ENCODE peak calls at places on chromosomes 1 and 21, in five cellular contexts. X is CD4-positive, CD25-positive, alpha-beta regulatory T cell; G is AG10803; E is GM23248; H is HAP-1. P is an unnamed sample.

GRCh38 chr1:98975113-98975512 is 29.5 kb downstream of the PLPPR5 start:
- DNase-seq in X (no peak), G (peak; percentile 43), E (no peak), H (peak; percentile 57), P (no peak)

GRCh38 chr1:182601416-182601786 is 2.8 kb downstream of the RGS16 start:
- DNase-seq in X (peak; percentile 64), G (peak; percentile 77), E (peak; percentile 89), H (peak; percentile 82), P (peak; percentile 75)

GRCh38 chr1:18385239-18385790 is 95.4 kb upstream of the KLHDC7A start:
- DNase-seq in X (no peak), G (peak; percentile 6), E (peak; percentile 67), H (no peak), P (no peak)

GRCh38 chr1:26994772-26995625 is 1.5 kb downstream of the TRNP1 start:
- DNase-seq in X (no peak), G (no peak), E (peak; percentile 71), H (no peak), P (no peak)

GRCh38 chr21:24781146-24781545 is 826.1 kb downstream of the MRPL39 start:
- DNase-seq in X (no peak), G (no peak), E (no peak), H (no peak), P (no peak)

GRCh38 chr1:212234431-212235298 is 50.5 kb upstream of the PPP2R5A start:
- DNase-seq in X (no peak), G (peak; percentile 95), E (peak; percentile 98), H (no peak), P (peak; percentile 95)

GRCh38 chr1:215453440-215453839 is 113.7 kb upstream of the KCTD3 start:
- DNase-seq in X (no peak), G (no peak), E (no peak), H (no peak), P (no peak)

GRCh38 chr1:154483941-154484803 is 17.8 kb upstream of the TDRD10 start:
- DNase-seq in X (no peak), G (no peak), E (peak; percentile 35), H (no peak), P (peak; percentile 71)

GRCh38 chr1:25566730-25567341 is 23.4 kb downstream of the LDLRAP1 start:
- DNase-seq in X (peak; percentile 15), G (peak; percentile 92), E (peak; percentile 94), H (no peak), P (peak; percentile 93)

GRCh38 chr1:197180252-197180878 is 33.9 kb upstream of the ASPM start:
- DNase-seq in X (no peak), G (peak; percentile 56), E (peak; percentile 79), H (no peak), P (peak; percentile 73)

GRCh38 chr1:13540871-13541270 is 27.1 kb upstream of the LRRC38 start:
- DNase-seq in X (no peak), G (no peak), E (peak; percentile 2), H (no peak), P (no peak)

GRCh38 chr1:245704341-245704740 is 549.6 kb downstream of the KIF26B start:
- DNase-seq in X (no peak), G (no peak), E (no peak), H (no peak), P (no peak)

GRCh38 chr1:166972193-166972592 is 3.1 kb downstream of the ILDR2 start:
- DNase-seq in X (no peak), G (no peak), E (no peak), H (no peak), P (no peak)

GRCh38 chr1:166977951-166978350 is 2.6 kb upstream of the ILDR2 start:
- DNase-seq in X (no peak), G (no peak), E (no peak), H (no peak), P (no peak)

GRCh38 chr1:166972827-166973226 is 2.5 kb downstream of the ILDR2 start:
- DNase-seq in X (no peak), G (no peak), E (no peak), H (no peak), P (no peak)

GRCh38 chr1:166975361-166976129 is at the start of gene ILDR2:
- DNase-seq in X (peak; percentile 15), G (peak; percentile 12), E (peak; percentile 42), H (peak; percentile 53), P (peak; percentile 59)

GRCh38 chr1:166974647-166975345 is 544 bp downstream of the ILDR2 start:
- DNase-seq in X (no peak), G (no peak), E (no peak), H (no peak), P (no peak)
- H3K4me3 ChIP-seq in X (peak overlapping the region; percentile 67), G (peak overlapping the region; percentile 53), E (peak overlapping the region; percentile 60), H (peak overlapping the region; percentile 6), P (peak overlapping the region; percentile 51)

DNA sequence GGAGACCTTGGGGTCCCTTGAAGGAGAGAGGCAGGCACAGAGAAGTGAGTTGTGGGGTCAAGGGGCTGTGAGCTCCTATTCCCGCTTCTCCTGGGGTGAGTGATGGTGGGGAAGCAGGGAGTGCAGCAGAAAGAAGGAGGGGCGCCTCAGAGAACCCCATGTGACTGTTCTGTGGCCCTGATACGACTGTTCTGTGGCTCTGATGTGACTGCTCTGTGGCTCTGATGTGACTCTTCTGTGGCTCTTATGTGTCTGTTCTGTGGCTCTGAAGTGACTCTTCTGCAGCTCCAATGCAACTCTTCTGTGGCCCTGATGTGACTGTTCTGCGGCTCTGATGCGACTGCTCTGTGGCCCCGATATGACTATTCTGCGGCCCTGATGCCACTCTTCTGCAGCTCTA is 29.9 kb upstream of the UMODL1 start:
- DNase-seq in X (no peak), G (no peak), E (no peak), H (no peak), P (no peak)
- H3K4me3 ChIP-seq in X (no peak overlapping the region), G (no peak overlapping the region), E (no peak overlapping the region), H (no peak overlapping the region), P (no peak overlapping the region)

DNA sequence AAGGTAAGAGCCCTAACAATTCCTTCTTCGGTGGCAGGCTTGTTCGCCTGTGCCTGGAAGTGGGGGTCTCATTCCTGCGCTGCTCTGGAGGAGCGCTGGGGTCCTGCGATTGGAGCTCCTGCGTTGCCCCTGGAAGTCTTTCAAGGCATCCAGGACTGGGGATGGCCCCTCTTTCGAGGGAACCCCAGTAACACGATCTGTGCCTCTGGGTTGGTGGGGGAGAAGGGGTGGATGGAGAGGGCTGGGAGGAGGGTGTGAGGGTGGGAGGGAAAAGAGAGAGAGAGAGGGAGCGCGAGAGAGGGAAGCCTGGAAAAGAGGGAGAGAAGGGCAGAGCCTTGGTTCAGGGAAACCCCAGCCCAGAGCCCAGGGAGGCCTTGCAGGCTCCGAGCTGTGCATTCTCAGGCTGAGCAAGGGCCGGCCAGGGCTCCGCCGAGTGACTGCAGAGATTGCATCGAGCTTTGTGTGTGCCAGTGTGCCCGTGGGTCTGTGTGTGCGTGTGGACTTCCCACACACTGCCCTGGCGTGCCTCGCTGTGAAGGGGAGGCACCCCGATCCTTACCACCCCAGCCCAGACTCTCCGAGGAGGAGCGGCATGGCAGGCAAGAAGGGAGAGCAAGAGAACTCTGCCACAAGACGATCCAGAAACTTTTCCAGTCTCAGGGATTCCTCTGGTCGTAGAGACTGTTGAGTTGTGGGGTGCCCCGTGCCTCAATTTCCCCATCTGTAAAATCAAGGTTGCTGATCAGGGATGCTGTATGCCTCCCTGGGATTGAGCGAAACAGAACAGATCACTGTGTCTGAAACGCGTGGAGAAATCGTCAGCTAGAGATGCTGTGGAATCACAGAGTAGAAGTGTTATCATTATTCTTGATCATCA is 609 bp downstream of the BCL9 start:
- DNase-seq in X (no peak), G (peak; percentile 41), E (peak; percentile 73), H (peak; percentile 66), P (peak; percentile 7)
- H3K4me3 ChIP-seq in X (peak overlapping the region; percentile 89), G (peak overlapping the region; percentile 72), E (peak overlapping the region; percentile 83), H (peak overlapping the region; percentile 52), P (peak overlapping the region; percentile 55)

GRCh38 chr1:173448945-173449344 is 28.2 kb upstream of the PRDX6 start:
- DNase-seq in X (no peak), G (no peak), E (no peak), H (no peak), P (no peak)

GRCh38 chr1:173444757-173445156 is 32.4 kb upstream of the PRDX6 start:
- DNase-seq in X (no peak), G (no peak), E (no peak), H (no peak), P (no peak)

GRCh38 chr1:173445164-173445563 is 32.0 kb upstream of the PRDX6 start:
- DNase-seq in X (no peak), G (no peak), E (no peak), H (peak; percentile 50), P (no peak)

GRCh38 chr1:173445656-173446055 is 31.5 kb upstream of the PRDX6 start:
- DNase-seq in X (no peak), G (no peak), E (no peak), H (no peak), P (no peak)

GRCh38 chr1:173447224-173447623 is 29.9 kb upstream of the PRDX6 start:
- DNase-seq in X (no peak), G (no peak), E (no peak), H (no peak), P (no peak)
- H3K4me3 ChIP-seq in X (no peak overlapping the region), G (no peak overlapping the region), E (no peak overlapping the region), H (no peak overlapping the region), P (no peak overlapping the region)